ENCODE peak calls at places on chromosomes 16 and 17, in eight cellular contexts. J is right lobe of liver; P is testis; V is heart right ventricle; K is colonic mucosa; Q is psoas muscle; I is CD8-positive, alpha-beta T cell; E is neural progenitor cell. U is an unnamed sample.

GRCh38 chr16:57190136-57190535 is 4.0 kb downstream of the RSPRY1 start:
- DNase-seq in J (no peak), P (no peak), V (no peak), K (no peak), Q (no peak), I (no peak), E (no peak), U (no peak)

GRCh38 chr17:78597923-78598545 is 20.8 kb upstream of the DNAH17 start:
- DNase-seq in J (no peak), P (no peak), V (no peak), K (no peak), Q (no peak), I (no peak), E (no peak), U (no peak)

GRCh38 chr16:58056580-58056979 is 31.0 kb downstream of the MMP15 start:
- DNase-seq in J (no peak), P (no peak), V (no peak), K (no peak), Q (no peak), I (no peak), E (no peak), U (no peak)

GRCh38 chr16:66904846-66905632 is 13.6 kb downstream of the CDH16 start:
- DNase-seq in J (peak; percentile 14), P (no peak), V (peak; percentile 57), K (no peak), Q (no peak), I (no peak), E (no peak), U (no peak)

GRCh38 chr17:60151355-60151754 is 1.6 kb downstream of the CA4 start:
- DNase-seq in J (no peak), P (no peak), V (no peak), K (no peak), Q (no peak), I (no peak), E (no peak), U (no peak)

GRCh38 chr16:68055395-68055794 is 29.8 kb upstream of the NFATC3 start:
- DNase-seq in J (no peak), P (no peak), V (no peak), K (no peak), Q (no peak), I (no peak), E (no peak), U (no peak)

GRCh38 chr17:78364436-78365281 is 4.8 kb upstream of the SOCS3 start:
- DNase-seq in J (peak; percentile 31), P (no peak), V (no peak), K (no peak), Q (no peak), I (no peak), E (peak; percentile 81), U (no peak)

GRCh38 chr17:33469911-33470310 is 176.8 kb upstream of the ASIC2 start:
- DNase-seq in J (no peak), P (no peak), V (peak; percentile 8), K (peak; percentile 19), Q (no peak), I (no peak), E (no peak), U (peak; percentile 33)

GRCh38 chr16:50088302-50088701 is 22.5 kb downstream of the HEATR3 start:
- DNase-seq in J (no peak), P (no peak), V (no peak), K (no peak), Q (no peak), I (no peak), E (no peak), U (no peak)

GRCh38 chr16:50657251-50657650 is 23.9 kb downstream of the SNX20 start:
- DNase-seq in J (no peak), P (no peak), V (no peak), K (no peak), Q (no peak), I (no peak), E (no peak), U (no peak)

GRCh38 chr17:63436523-63437110 is 9.5 kb downstream of the CYB561 start:
- DNase-seq in J (no peak), P (peak; percentile 55), V (no peak), K (no peak), Q (no peak), I (no peak), E (no peak), U (peak; percentile 70)

GRCh38 chr16:89374393-89374948 is 115.9 kb downstream of the ANKRD11 start:
- DNase-seq in J (no peak), P (no peak), V (peak; percentile 45), K (no peak), Q (no peak), I (no peak), E (peak; percentile 74), U (no peak)

GRCh38 chr16:57303910-57304168 is 19.4 kb upstream of the PLLP start:
- DNase-seq in J (no peak), P (no peak), V (no peak), K (no peak), Q (no peak), I (no peak), E (no peak), U (no peak)

GRCh38 chr16:10027553-10027952 is 154.7 kb downstream of the GRIN2A start:
- DNase-seq in J (no peak), P (no peak), V (no peak), K (no peak), Q (no peak), I (no peak), E (no peak), U (no peak)

GRCh38 chr17:44417553-44417952 is 28.1 kb upstream of the ITGA2B start:
- DNase-seq in J (no peak), P (no peak), V (no peak), K (no peak), Q (no peak), I (no peak), E (no peak), U (no peak)

GRCh38 chr17:40487371-40488020 is 13.9 kb downstream of the TNS4 start:
- DNase-seq in J (no peak), P (no peak), V (no peak), K (no peak), Q (no peak), I (no peak), E (no peak), U (no peak)

GRCh38 chr17:17154981-17155380 is 51.2 kb downstream of the PLD6 start:
- DNase-seq in J (no peak), P (no peak), V (no peak), K (no peak), Q (no peak), I (no peak), E (no peak), U (peak; percentile 21)

GRCh38 chr17:30148376-30148775 is 31.8 kb downstream of the NSRP1 start:
- DNase-seq in J (no peak), P (no peak), V (no peak), K (no peak), Q (no peak), I (no peak), E (no peak), U (no peak)

GRCh38 chr17:68501074-68501473 is 11.2 kb upstream of the PRKAR1A start:
- DNase-seq in J (no peak), P (no peak), V (no peak), K (no peak), Q (no peak), I (no peak), E (no peak), U (no peak)

GRCh38 chr16:12907670-12908233 is 6.4 kb downstream of the SHISA9 start:
- DNase-seq in J (no peak), P (no peak), V (no peak), K (no peak), Q (no peak), I (no peak), E (peak; percentile 58), U (no peak)

DNA sequence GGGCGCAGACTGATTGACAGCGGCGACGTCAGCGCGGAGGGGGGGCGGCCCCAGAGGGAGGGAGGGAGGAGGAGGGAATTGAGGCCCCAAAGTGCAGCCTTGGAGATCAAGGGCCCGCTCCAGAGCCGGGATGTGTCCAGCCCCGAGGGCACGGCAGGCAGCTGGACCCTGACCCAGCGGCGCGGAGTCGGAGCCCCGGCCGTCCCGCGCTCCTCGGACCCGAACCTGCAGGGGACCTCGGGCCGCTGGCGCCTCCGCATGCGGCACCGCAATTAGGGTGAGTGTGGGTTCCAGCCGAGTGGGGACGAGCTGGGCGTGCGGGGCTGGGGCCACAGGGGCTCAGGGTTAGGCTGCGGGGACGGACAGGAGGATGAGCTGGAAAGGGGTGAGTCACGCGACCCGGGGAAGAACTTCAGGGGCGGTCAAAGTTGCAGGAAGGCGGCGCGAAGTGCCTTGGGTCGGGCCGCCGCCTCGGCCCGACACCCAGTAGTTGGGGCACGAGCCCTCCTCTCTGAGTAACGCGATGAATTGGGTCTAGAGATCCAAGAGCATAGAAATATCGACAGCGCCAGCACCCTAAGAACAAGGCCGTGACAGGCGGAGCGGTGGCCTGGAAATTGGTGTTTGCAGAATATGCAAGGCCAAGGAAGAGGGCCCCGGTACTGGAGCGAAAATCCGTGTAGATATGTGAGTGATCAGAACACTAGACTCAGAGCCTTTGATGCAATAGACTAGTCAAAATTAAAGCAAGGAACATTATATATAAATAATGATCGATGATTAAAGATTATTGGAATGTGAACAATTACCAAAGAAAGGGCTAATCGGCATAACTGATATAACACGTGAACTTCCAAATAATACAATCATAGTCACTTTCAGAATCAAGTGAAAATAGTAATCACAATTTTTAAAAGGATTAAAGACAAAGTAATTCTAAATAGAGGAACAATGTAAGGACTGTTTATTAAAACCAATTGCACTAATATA is at the start of gene TBX4:
- DNase-seq in J (no peak), P (no peak), V (no peak), K (no peak), Q (no peak), I (no peak), E (peak; percentile 65), U (peak; percentile 71)
- TF ChIP-seq CTCF in J (no peak), P (no peak), V (no peak), K (no peak), Q (no peak), I (no peak), E (no peak), U (no peak)

GRCh38 chr17:2957631-2958286 is 105.6 kb downstream of the OR1D5 start:
- DNase-seq in J (no peak), P (no peak), V (no peak), K (peak; percentile 16), Q (no peak), I (no peak), E (no peak), U (no peak)
- H3K27ac ChIP-seq in J (no peak overlapping the region), P (no peak overlapping the region), V (no peak overlapping the region), K (no peak overlapping the region), Q (no peak overlapping the region), I (no peak overlapping the region), E (no peak overlapping the region), U (no peak overlapping the region)

DNA sequence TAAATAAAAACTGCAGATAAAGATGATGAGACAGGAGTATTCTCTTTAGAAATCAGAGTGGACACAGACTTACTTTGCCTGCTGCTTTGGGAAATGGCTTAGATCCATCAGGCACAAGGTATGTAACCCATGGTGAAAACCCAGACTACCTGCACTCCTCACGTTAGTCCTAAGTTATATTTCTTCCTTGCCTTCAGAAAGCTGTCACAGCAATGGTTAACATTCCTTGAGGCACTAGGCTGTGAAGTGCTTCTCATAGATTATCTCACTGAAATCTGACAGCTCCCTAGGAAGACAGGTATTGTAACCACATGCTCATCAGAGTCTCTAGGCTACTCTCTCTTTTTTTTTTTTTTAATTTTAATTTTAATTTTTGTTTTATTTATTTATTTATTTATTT is 20.9 kb downstream of the ZSWIM7 start:
- DNase-seq in J (no peak), P (no peak), V (no peak), K (no peak), Q (no peak), I (no peak), E (no peak), U (no peak)
- H3K36me3 ChIP-seq in J (peaks cover 24% of the 10 kb centered on the region), P (no peaks in the 10 kb centered on the region), V (peaks cover 82% of the 10 kb centered on the region), K (no peaks in the 10 kb centered on the region), Q (peaks cover 23% of the 10 kb centered on the region), I (peaks cover 9% of the 10 kb centered on the region), E (no peaks in the 10 kb centered on the region), U (no peaks in the 10 kb centered on the region)

GRCh38 chr16:719815-720506 is 985 bp upstream of the ANTKMT start:
- DNase-seq in J (no peak), P (no peak), V (no peak), K (peak; percentile 43), Q (no peak), I (peak; percentile 64), E (no peak), U (no peak)
- TF ChIP-seq CTCF in J (no peak), P (no peak), V (no peak), K (no peak), Q (no peak), I (no peak), E (peak; percentile 19), U (no peak)

U was measured in left lung.